ENCODE peak calls at places on chromosomes 3 and 15, in five cellular contexts. Y is tibial nerve, X is psoas muscle, A is stomach, C is Panc1. L is an unnamed sample. For H3K4me1, the result is how much of the 10 kb centered on the place peaks cover.

GRCh38 chr3:129934234-129935123 is 40.0 kb upstream of the TRH start:
- DNase-seq in Y (no peak), X (no peak), A (no peak), C (peak), L (peak)

GRCh38 chr3:42664443-42664814 is 10.9 kb downstream of the ZBTB47 start:
- DNase-seq in Y (no peak), X (no peak), A (no peak), C (no peak), L (no peak)

GRCh38 chr15:98658831-98659699 is 10.7 kb downstream of the IGF1R start:
- DNase-seq in Y (no peak), X (no peak), A (no peak), C (peak), L (peak)

GRCh38 chr3:185216587-185216918 is 37.3 kb downstream of the EHHADH start:
- DNase-seq in Y (no peak), X (no peak), A (no peak), C (no peak), L (no peak)

GRCh38 chr15:95170587-95171380 is 939.4 kb downstream of the MCTP2 start:
- DNase-seq in Y (no peak), X (no peak), A (no peak), C (no peak), L (no peak)

GRCh38 chr3:72646263-72646662 is 202.0 kb downstream of the SHQ1 start:
- DNase-seq in Y (no peak), X (no peak), A (no peak), C (no peak), L (no peak)

GRCh38 chr3:156744631-156745030 is 70.2 kb downstream of the TIPARP start:
- DNase-seq in Y (no peak), X (no peak), A (no peak), C (no peak), L (no peak)

GRCh38 chr3:134796313-134797079 is 1.4 kb downstream of the EPHB1 start:
- DNase-seq in Y (no peak), X (peak), A (no peak), C (no peak), L (peak)

GRCh38 chr3:187473778-187474406 is 105.7 kb downstream of the RTP4 start:
- DNase-seq in Y (no peak), X (no peak), A (no peak), C (no peak), L (peak)

GRCh38 chr3:5426094-5426883 is 238.8 kb downstream of the EDEM1 start:
- DNase-seq in Y (peak), X (peak), A (peak), C (peak), L (peak)

GRCh38 chr15:35698978-35699377 is 153.0 kb upstream of the DPH6 start:
- DNase-seq in Y (no peak), X (no peak), A (no peak), C (no peak), L (no peak)

GRCh38 chr15:77034620-77035467 is 36.1 kb downstream of the TSPAN3 start:
- DNase-seq in Y (peak), X (peak), A (peak), C (no peak), L (peak)

GRCh38 chr3:133853063-133853924 is 42.4 kb downstream of the RAB6B start:
- DNase-seq in Y (no peak), X (no peak), A (no peak), C (no peak), L (no peak)

GRCh38 chr3:165919284-165919683 is 82.1 kb upstream of the BCHE start:
- DNase-seq in Y (no peak), X (no peak), A (no peak), C (no peak), L (no peak)

GRCh38 chr3:123801474-123801873 is 82.7 kb downstream of the MYLK start:
- DNase-seq in Y (no peak), X (no peak), A (no peak), C (no peak), L (no peak)

GRCh38 chr3:76972624-76973296 is 67.1 kb upstream of the ROBO2 start:
- DNase-seq in Y (no peak), X (no peak), A (no peak), C (no peak), L (no peak)

GRCh38 chr3:130604806-130605205 is 87.8 kb downstream of the COL6A6 start:
- DNase-seq in Y (no peak), X (no peak), A (no peak), C (no peak), L (no peak)

GRCh38 chr3:152403632-152404066 is 134.9 kb downstream of the MBNL1 start:
- DNase-seq in Y (peak), X (peak), A (peak), C (no peak), L (no peak)

GRCh38 chr15:45995800-45996199 is 361.0 kb downstream of the SQOR start:
- DNase-seq in Y (no peak), X (no peak), A (no peak), C (no peak), L (no peak)
- H3K4me1 ChIP-seq in Y (under half), X (under half), A (under half), C (under half), L (under half)

GRCh38 chr3:181327349-181327748 is 337.8 kb upstream of the DNAJC19 start:
- DNase-seq in Y (no peak), X (no peak), A (no peak), C (no peak), L (no peak)
- H3K27ac ChIP-seq in Y (no peak), X (no peak), A (no peak), C (no peak), L (no peak)

GRCh38 chr3:127396473-127396872 is 108.6 kb upstream of the PRR20G start:
- DNase-seq in Y (no peak), X (no peak), A (no peak), C (no peak), L (no peak)

GRCh38 chr3:127393131-127393820 is 105.4 kb upstream of the PRR20G start:
- DNase-seq in Y (no peak), X (no peak), A (no peak), C (no peak), L (no peak)

GRCh38 chr3:127394984-127395662 is 107.3 kb upstream of the PRR20G start:
- DNase-seq in Y (no peak), X (no peak), A (no peak), C (no peak), L (no peak)

GRCh38 chr3:127394031-127394430 is 106.2 kb upstream of the PRR20G start:
- DNase-seq in Y (no peak), X (no peak), A (no peak), C (no peak), L (no peak)

GRCh38 chr3:127395663-127396320 is 107.9 kb upstream of the PRR20G start:
- DNase-seq in Y (no peak), X (no peak), A (no peak), C (no peak), L (no peak)
- H3K4me1 ChIP-seq in Y (under half), X (under half), A (under half), C (under half), L (under half)

DNA sequence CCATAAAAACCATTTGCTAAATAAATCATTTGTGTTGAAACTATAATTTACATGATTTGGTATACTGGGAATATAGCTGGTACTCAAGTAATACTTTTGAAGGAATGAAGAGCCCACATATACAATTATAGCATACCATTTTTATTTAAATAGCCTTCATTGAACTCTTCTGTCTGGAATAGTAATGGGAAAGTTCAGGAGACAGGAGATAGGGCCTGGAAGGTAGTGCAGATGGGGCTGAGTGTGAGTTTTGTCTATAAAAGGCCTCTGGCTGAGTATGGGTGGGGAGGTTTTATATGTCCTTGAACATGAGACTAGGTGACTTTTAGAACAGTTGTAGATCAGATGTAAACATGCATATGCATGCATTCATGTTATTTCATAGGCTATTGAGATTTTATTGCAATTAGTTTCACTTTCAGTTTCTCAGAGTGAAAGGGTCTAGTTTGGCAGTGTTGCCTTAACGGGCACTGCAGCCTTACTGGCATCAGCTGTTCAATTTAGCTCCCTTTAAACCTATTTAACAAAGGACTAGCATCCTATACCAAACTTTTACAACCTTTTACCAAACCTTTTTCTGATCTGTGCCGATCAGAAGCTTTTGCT is 27.2 kb downstream of the CGGBP1 start:
- DNase-seq in Y (no peak), X (no peak), A (no peak), C (peak), L (peak)
- H3K27ac ChIP-seq in Y (peak), X (peak), A (peak), C (peak), L (no peak)

DNA sequence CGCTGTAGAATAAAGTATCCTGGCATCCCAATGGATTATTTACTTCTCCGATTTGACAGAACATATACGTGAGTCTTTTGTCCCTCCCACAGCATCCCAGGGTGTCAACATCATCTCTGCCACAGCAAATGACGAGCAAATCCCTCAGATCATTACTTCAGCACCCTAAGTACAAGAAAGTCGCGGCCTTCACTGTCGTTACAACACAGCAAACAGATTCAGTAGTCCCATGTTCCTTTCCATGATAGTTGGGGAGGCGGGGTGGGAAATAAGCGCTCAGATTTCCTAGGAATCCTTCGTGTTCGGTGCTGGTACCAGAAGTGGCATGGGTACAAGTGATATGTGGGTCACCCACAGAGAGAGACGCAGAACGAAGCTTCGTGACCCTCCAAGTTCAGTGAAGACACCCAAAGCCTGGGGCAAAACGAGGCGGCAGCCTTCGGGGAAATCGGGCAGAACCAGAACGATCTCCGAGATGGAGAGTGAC is 741 bp downstream of the TTBK2 start:
- DNase-seq in Y (no peak), X (no peak), A (no peak), C (no peak), L (peak)
- H3K4me1 ChIP-seq in Y (under half), X (under half), A (under half), C (under half), L (under half)

GRCh38 chr3:124963755-124964154 is 29.2 kb upstream of the MUC13 start:
- DNase-seq in Y (no peak), X (no peak), A (no peak), C (no peak), L (no peak)
- H3K27ac ChIP-seq in Y (no peak), X (no peak), A (peak), C (peak), L (no peak)

GRCh38 chr3:44562147-44562546 is 7.2 kb downstream of the ZKSCAN7 start:
- DNase-seq in Y (no peak), X (no peak), A (no peak), C (no peak), L (no peak)
- H3K4me1 ChIP-seq in Y (under half), X (under half), A (under half), C (under half), L (under half)

DNA sequence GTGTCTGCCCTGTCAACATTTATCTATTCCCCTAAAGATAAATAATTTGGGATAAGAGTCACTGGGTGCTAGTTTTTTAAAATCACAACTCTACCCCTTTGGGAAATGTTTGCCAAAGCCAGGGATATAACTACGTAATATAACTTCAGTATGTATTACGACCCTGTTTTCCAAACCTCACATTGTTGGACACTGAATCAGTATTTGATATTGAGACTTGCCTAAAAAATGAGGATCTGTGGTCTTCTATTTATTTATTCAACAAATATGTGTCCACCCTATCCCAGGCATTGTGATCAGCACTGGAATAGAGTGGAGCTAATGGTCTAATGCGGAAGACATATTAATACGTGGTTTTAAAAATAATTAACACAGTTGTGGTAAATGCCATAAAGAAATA is 4.5 kb upstream of the MGA start:
- DNase-seq in Y (no peak), X (no peak), A (no peak), C (no peak), L (no peak)
- H3K27ac ChIP-seq in Y (no peak), X (no peak), A (no peak), C (peak), L (no peak)

GRCh38 chr3:112126501-112126900 is 6.5 kb downstream of the GCSAM start:
- DNase-seq in Y (no peak), X (no peak), A (no peak), C (no peak), L (peak)

GRCh38 chr3:112129925-112130637 is 3.0 kb downstream of the GCSAM start:
- DNase-seq in Y (no peak), X (no peak), A (no peak), C (no peak), L (no peak)

GRCh38 chr3:112124901-112125607 is 8.0 kb downstream of the GCSAM start:
- DNase-seq in Y (no peak), X (no peak), A (no peak), C (no peak), L (peak)

GRCh38 chr3:112128843-112129727 is 4.0 kb downstream of the GCSAM start:
- DNase-seq in Y (no peak), X (no peak), A (no peak), C (no peak), L (no peak)

GRCh38 chr3:112127522-112128494 is 5.2 kb downstream of the GCSAM start:
- DNase-seq in Y (no peak), X (no peak), A (no peak), C (no peak), L (no peak)
- H3K4me1 ChIP-seq in Y (under half), X (under half), A (under half), C (under half), L (under half)

GRCh38 chr3:197736010-197736490 is 654 bp downstream of the RUBCN start:
- DNase-seq in Y (no peak), X (no peak), A (peak), C (no peak), L (no peak)

GRCh38 chr3:197736491-197737318 is at the start of gene RUBCN:
- DNase-seq in Y (peak), X (peak), A (peak), C (no peak), L (peak)

GRCh38 chr3:197737319-197737649 is 580 bp upstream of the RUBCN start:
- DNase-seq in Y (no peak), X (no peak), A (no peak), C (no peak), L (no peak)

GRCh38 chr3:197733042-197733441 is 3.7 kb downstream of the RUBCN start:
- DNase-seq in Y (no peak), X (no peak), A (no peak), C (no peak), L (no peak)

GRCh38 chr3:197734667-197735318 is 1.9 kb downstream of the RUBCN start:
- DNase-seq in Y (no peak), X (no peak), A (no peak), C (no peak), L (no peak)
- H3K27ac ChIP-seq in Y (peak), X (no peak), A (peak), C (no peak), L (no peak)

L was measured in SJCRH30.